ENCODE peak calls at places on chromosomes 4 and X, in five cellular contexts. Q is A549, W is IMR-90, R is SK-N-SH, B is K562. C is an unnamed sample.
A peak's percentile ranks its signal among the peaks of the same experiment; 100 is the strongest.

GRCh38 chrX:139194571-139195280 is 335.8 kb upstream of the F9 start:
- DNase-seq in Q (no peak), W (no peak), R (no peak), B (peak; percentile 51), C (no peak)

GRCh38 chr4:164997324-164997723 is 19.9 kb upstream of the TRIM61 start:
- DNase-seq in Q (no peak), W (no peak), R (no peak), B (peak; percentile 14), C (no peak)

GRCh38 chrX:68503830-68504229 is 5.0 kb downstream of the YIPF6 start:
- DNase-seq in Q (no peak), W (peak; percentile 17), R (no peak), B (no peak), C (no peak)

GRCh38 chrX:22652596-22652995 is 347.2 kb upstream of the DDX53 start:
- DNase-seq in Q (no peak), W (peak; percentile 50), R (peak; percentile 23), B (no peak), C (no peak)

GRCh38 chr4:142449771-142450373 is 396.2 kb downstream of the INPP4B start:
- DNase-seq in Q (no peak), W (no peak), R (no peak), B (no peak), C (no peak)

GRCh38 chrX:35670894-35671293 is 127.2 kb upstream of the MAGEB16 start:
- DNase-seq in Q (no peak), W (no peak), R (no peak), B (no peak), C (no peak)

GRCh38 chrX:1246816-1247215 is 21.8 kb upstream of the CSF2RA start:
- DNase-seq in Q (peak; percentile 72), W (no peak), R (peak; percentile 44), B (peak; percentile 44), C (peak; percentile 57)

GRCh38 chr4:25449270-25449669 is 72.2 kb downstream of the ANAPC4 start:
- DNase-seq in Q (no peak), W (no peak), R (no peak), B (no peak), C (no peak)

GRCh38 chrX:2714551-2714950 is 23.5 kb downstream of the CD99 start:
- DNase-seq in Q (no peak), W (no peak), R (no peak), B (no peak), C (no peak)

GRCh38 chr4:37759833-37760232 is 66.7 kb upstream of the PGM2 start:
- DNase-seq in Q (no peak), W (no peak), R (no peak), B (no peak), C (no peak)

GRCh38 chr4:135225551-135225950 is 1024.0 kb upstream of the PABPC4L start:
- DNase-seq in Q (no peak), W (no peak), R (no peak), B (no peak), C (no peak)

GRCh38 chr4:51932261-51932660 is 87.9 kb downstream of the LRRC66 start:
- DNase-seq in Q (no peak), W (no peak), R (no peak), B (no peak), C (no peak)

GRCh38 chr4:180462116-180462515 is 1781.1 kb upstream of the TENM3 start:
- DNase-seq in Q (no peak), W (no peak), R (no peak), B (no peak), C (no peak)

GRCh38 chr4:131093303-131093702 is 1997.4 kb downstream of the C4orf33 start:
- DNase-seq in Q (no peak), W (no peak), R (no peak), B (no peak), C (no peak)

GRCh38 chr4:87068591-87069021 is 133.8 kb downstream of the AFF1 start:
- DNase-seq in Q (no peak), W (no peak), R (peak; percentile 46), B (no peak), C (no peak)

GRCh38 chr4:114378306-114378903 is 220.2 kb upstream of the UGT8 start:
- DNase-seq in Q (no peak), W (peak; percentile 65), R (peak; percentile 32), B (no peak), C (no peak)

GRCh38 chr4:176507845-176508533 is 188.2 kb downstream of the SPCS3 start:
- DNase-seq in Q (no peak), W (no peak), R (no peak), B (no peak), C (no peak)
- TF ChIP-seq RCOR1 in Q (no peak), W (no peak), R (no peak), B (no peak), C (no peak)

DNA sequence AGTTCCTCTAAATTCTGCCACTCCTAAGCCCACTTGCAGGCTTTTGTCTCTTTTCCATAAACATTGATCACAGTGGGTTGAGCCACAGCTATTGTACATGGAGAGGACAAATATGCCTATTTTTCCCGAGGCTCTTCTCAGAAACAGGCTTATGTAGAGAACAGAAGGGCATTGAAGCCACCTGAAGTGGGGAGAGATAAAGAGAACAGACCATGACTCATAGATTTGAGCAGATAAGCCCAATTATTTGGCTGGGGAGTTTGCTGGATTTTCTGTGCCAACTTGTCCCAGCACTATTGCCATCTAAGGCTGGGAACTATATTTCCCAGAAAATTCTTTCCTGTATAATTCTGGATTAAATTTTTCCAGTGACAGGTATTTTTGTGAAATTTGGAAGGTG is 446.1 kb upstream of the RPS6KA3 start:
- DNase-seq in Q (no peak), W (no peak), R (no peak), B (no peak), C (no peak)
- TF ChIP-seq RCOR1 in Q (no peak), W (no peak), R (no peak), B (no peak), C (no peak)

DNA sequence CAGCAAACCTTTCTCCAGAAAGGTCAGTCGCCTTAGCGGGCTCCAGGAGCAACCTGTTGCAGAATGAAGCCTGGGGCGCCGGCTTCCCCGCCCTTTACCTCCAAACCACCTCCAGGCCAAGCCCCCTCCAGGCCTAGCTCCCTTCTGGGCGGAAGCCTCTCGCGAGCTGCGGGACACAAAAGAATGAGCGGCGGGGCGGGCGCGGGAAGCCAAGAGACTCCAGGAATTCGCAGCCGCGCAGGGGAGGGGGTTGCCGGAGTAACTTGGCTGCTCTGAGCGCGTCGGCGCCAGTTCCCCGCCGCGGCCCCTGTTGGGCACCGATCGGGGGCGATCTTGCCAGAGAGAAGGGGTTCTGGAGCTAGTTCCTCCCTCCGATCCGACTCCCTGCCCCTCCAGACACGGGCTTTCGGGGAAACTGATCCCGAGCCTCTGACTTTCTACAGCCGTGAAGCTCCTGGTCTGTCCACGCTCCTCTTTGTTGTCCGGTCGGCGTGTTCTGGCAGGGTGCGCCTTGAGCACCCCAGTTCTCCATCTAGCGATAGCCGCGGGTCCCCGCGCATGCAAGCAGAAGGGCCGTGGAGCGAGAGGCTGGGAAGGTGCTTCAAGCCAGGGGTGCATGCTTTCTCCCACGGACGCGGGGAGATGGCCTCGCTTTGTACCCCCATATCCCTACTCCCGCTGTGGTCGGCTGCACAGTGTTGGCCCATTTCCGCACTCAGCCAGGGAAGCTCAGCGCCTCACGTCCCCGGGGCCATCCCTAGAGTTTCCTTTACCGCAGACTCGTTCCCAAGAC is 1.2 kb downstream of the PROM1 start:
- DNase-seq in Q (peak; percentile 20), W (no peak), R (peak; percentile 73), B (no peak), C (no peak)
- TF ChIP-seq RCOR1 in Q (no peak), W (no peak), R (no peak), B (no peak), C (no peak)

DNA sequence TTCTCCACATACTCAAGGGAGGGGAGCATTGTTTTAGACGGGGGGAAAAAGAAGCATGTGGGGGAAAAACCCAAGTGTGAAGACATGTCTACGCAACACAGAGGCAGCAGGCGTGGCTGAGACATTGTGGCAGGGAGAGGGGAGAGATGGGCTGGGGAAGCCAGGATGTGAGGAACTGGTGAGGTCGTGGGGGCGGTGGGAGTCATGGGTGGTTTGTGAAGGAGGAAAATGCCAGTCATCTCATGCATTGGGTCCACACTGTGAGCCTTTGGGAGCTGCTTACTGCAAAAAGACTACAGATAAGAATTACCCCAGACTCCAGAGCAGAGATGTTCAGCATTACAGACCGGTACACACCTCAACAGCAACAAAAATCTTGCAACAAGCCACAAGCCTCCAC is 2.1 kb downstream of the JAKMIP1 start:
- DNase-seq in Q (no peak), W (no peak), R (no peak), B (no peak), C (no peak)
- TF ChIP-seq RCOR1 in Q (no peak), W (no peak), R (no peak), B (no peak), C (no peak)

DNA sequence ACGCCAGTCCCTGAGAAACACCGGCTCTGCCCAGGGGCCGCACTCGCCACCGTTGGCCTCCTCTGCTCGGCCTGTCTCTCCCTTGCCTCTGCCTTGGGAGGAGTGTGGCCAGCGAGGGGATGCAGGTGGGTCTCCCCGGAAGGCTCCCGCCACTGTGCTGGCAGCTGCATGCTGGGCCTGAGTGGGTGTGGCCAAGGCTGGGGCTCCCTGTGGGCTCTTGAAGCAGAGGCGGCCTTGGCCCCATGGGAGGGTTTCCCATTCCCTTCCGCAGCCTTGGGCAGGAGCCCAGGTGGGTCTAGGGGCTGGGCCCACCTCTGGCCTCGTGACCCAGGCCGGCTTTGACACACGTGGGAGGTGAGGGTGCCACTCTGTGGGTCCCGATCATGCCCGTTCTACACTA is 19.1 kb downstream of the FGFRL1 start:
- DNase-seq in Q (no peak), W (no peak), R (no peak), B (peak; percentile 50), C (no peak)
- TF ChIP-seq RCOR1 in Q (no peak), W (no peak), R (no peak), B (no peak), C (no peak)

DNA sequence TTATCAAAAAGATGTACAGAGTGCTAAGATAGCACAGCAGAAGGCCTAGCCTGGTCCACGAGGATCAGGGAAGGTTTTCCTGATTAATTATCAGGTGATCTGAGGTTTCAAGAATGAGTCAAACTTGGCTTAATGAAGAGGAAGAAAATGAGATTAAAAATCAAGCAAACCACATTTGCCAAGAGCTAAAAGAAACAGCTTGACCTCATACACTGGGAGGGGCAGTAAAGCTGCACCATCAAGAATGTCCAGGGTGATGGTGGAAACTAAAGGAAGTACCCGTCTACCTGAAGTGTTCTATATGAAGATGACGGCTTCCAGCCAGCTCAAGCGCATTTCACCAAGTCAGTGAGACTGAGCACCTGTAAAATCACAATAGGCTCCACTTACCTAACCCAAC is 114.2 kb upstream of the DCLK2 start:
- DNase-seq in Q (no peak), W (no peak), R (no peak), B (no peak), C (no peak)
- TF ChIP-seq RCOR1 in Q (no peak), W (no peak), R (no peak), B (no peak), C (no peak)

GRCh38 chr4:14169460-14169859 is 541.9 kb upstream of the BOD1L1 start:
- DNase-seq in Q (no peak), W (peak; percentile 65), R (no peak), B (no peak), C (no peak)

GRCh38 chr4:14168919-14169318 is 541.4 kb upstream of the BOD1L1 start:
- DNase-seq in Q (peak; percentile 7), W (peak; percentile 91), R (peak; percentile 23), B (no peak), C (peak; percentile 53)

GRCh38 chr4:14165253-14165942 is 537.9 kb upstream of the BOD1L1 start:
- DNase-seq in Q (no peak), W (no peak), R (no peak), B (no peak), C (peak; percentile 82)

GRCh38 chr4:14167876-14168510 is 540.5 kb upstream of the BOD1L1 start:
- DNase-seq in Q (no peak), W (peak; percentile 45), R (no peak), B (no peak), C (no peak)
- TF ChIP-seq RCOR1 in Q (no peak), W (no peak), R (no peak), B (no peak), C (no peak)

C was measured in GM12878.